ENCODE peak calls at places on chromosomes 13 and 19, in six cellular contexts. Q is prostate gland; I is aorta; X is stomach; C is tibial nerve; Z is effector memory CD4-positive, alpha-beta T cell. A is an unnamed sample.

GRCh38 chr13:84430441-84430840 is 548.2 kb upstream of the SLITRK1 start:
- DNase-seq in Z (no peak), I (no peak), Q (no peak), X (no peak), C (no peak), A (no peak)

GRCh38 chr19:55305491-55305890 is 19.6 kb downstream of the TMEM150B start:
- DNase-seq in I (no peak), C (no peak), Q (no peak), X (peak), Z (peak), A (peak)

GRCh38 chr13:92097337-92097903 is 699.0 kb downstream of the GPC5 start:
- DNase-seq in C (no peak), X (no peak), Q (no peak), Z (no peak), I (no peak), A (no peak)

GRCh38 chr13:74929436-74929835 is 552.5 kb downstream of the TBC1D4 start:
- DNase-seq in C (no peak), Z (no peak), I (no peak), Q (no peak), X (no peak), A (no peak)

GRCh38 chr13:26628706-26629105 is 71.2 kb downstream of the WASF3 start:
- DNase-seq in C (no peak), Z (no peak), I (no peak), X (no peak), Q (no peak), A (no peak)

GRCh38 chr19:19742773-19743172 is 9.9 kb upstream of the ZNF14 start:
- DNase-seq in X (no peak), Z (no peak), C (no peak), I (peak), Q (no peak), A (no peak)

GRCh38 chr19:42281175-42282035 is 12.4 kb downstream of the CIC start:
- DNase-seq in Z (no peak), Q (peak), I (peak), X (no peak), C (peak), A (no peak)

GRCh38 chr19:43589277-43589676 is 6.7 kb downstream of the IRGQ start:
- DNase-seq in Z (no peak), Q (no peak), C (no peak), I (no peak), X (no peak), A (no peak)

GRCh38 chr13:49810464-49810824 is 18.0 kb upstream of the KPNA3 start:
- DNase-seq in I (no peak), X (no peak), Q (no peak), C (no peak), Z (no peak), A (no peak)

GRCh38 chr19:38736036-38736412 is 8.2 kb downstream of the CAPN12 start:
- DNase-seq in I (peak), Q (peak), Z (peak), C (no peak), X (peak), A (peak)

GRCh38 chr19:2618611-2619010 is 83.9 kb downstream of the GNG7 start:
- DNase-seq in I (no peak), Q (no peak), X (peak), C (no peak), Z (peak), A (peak)

GRCh38 chr13:25990801-25991200 is 61.0 kb downstream of the SHISA2 start:
- DNase-seq in C (no peak), I (no peak), Z (no peak), Q (no peak), X (no peak), A (no peak)

GRCh38 chr13:55219538-55219937 is 1921.2 kb upstream of the PRR20A start:
- DNase-seq in Q (no peak), X (no peak), Z (no peak), I (no peak), C (no peak), A (no peak)

GRCh38 chr13:42696191-42696590 is 85.2 kb upstream of the FAM216B start:
- DNase-seq in I (no peak), C (no peak), Q (no peak), Z (no peak), X (no peak), A (no peak)

GRCh38 chr13:111791131-111791530 is 275.8 kb upstream of the SOX1 start:
- DNase-seq in I (no peak), Z (no peak), Q (no peak), C (no peak), X (no peak), A (no peak)

GRCh38 chr13:97568850-97569249 is 134.9 kb downstream of the RAP2A start:
- DNase-seq in Q (no peak), Z (no peak), I (no peak), X (peak), C (no peak), A (no peak)

GRCh38 chr19:1508507-1508856 is 4.3 kb downstream of the ADAMTSL5 start:
- DNase-seq in I (no peak), X (no peak), Z (no peak), C (no peak), Q (no peak), A (no peak)
- H3K4me3 ChIP-seq in I (no peak), X (peak), Z (no peak), C (peak), Q (peak), A (no peak)

GRCh38 chr13:67554746-67555452 is 324.8 kb upstream of the PCDH9 start:
- DNase-seq in Z (no peak), X (no peak), Q (no peak), I (no peak), C (no peak), A (no peak)

GRCh38 chr13:67554296-67554695 is 324.2 kb upstream of the PCDH9 start:
- DNase-seq in I (no peak), X (no peak), Z (no peak), Q (no peak), C (no peak), A (no peak)

GRCh38 chr13:67557642-67558241 is 327.6 kb upstream of the PCDH9 start:
- DNase-seq in I (no peak), C (no peak), Q (no peak), X (no peak), Z (no peak), A (no peak)

GRCh38 chr13:67557118-67557517 is 327.0 kb upstream of the PCDH9 start:
- DNase-seq in Z (no peak), X (no peak), I (no peak), C (no peak), Q (no peak), A (no peak)
- H3K27ac ChIP-seq in Z (no peak), X (no peak), I (no peak), C (no peak), Q (no peak), A (no peak)

GRCh38 chr13:103371271-103371670 is 305.1 kb upstream of the SLC10A2 start:
- DNase-seq in C (no peak), Z (no peak), Q (no peak), I (no peak), X (no peak), A (no peak)
- H3K4me3 ChIP-seq in C (no peak), Z (no peak), Q (no peak), I (no peak), X (no peak), A (no peak)

GRCh38 chr13:77543711-77544110 is 8.2 kb downstream of the SCEL start:
- DNase-seq in I (no peak), X (no peak), Q (no peak), C (no peak), Z (no peak), A (no peak)
- H3K27ac ChIP-seq in I (no peak), X (no peak), Q (no peak), C (no peak), Z (no peak), A (no peak)

A was measured in naive thymus-derived CD4-positive, alpha-beta T cell.